ENCODE peak calls at places on chromosome X, in six cellular contexts. S, K, X, Q, D and U are unnamed samples.

GRCh38 chrX:45852884-45853283 is 652.2 kb upstream of the DIPK2B start:
- DNase-seq in S (no peak), K (no peak), X (no peak), Q (no peak), D (no peak), U (no peak)

GRCh38 chrX:120790118-120790517 is 85.5 kb downstream of the CT47B1 start:
- DNase-seq in S (no peak), K (peak), X (peak), Q (peak), D (peak), U (peak)

GRCh38 chrX:53445977-53446376 is 11.8 kb upstream of the HSD17B10 start:
- DNase-seq in S (no peak), K (peak), X (no peak), Q (peak), D (no peak), U (peak)

GRCh38 chrX:78522601-78523000 is 136.5 kb downstream of the RTL3 start:
- DNase-seq in S (no peak), K (no peak), X (no peak), Q (no peak), D (no peak), U (no peak)

GRCh38 chrX:109774706-109775105 is 41.6 kb upstream of the ACSL4 start:
- DNase-seq in S (no peak), K (peak), X (peak), Q (no peak), D (peak), U (no peak)

GRCh38 chrX:109635151-109635550 is 10.2 kb upstream of the KCNE5 start:
- DNase-seq in S (no peak), K (peak), X (no peak), Q (no peak), D (no peak), U (peak)

GRCh38 chrX:48747415-48748026 is 14.0 kb upstream of the GLOD5 start:
- DNase-seq in S (no peak), K (no peak), X (no peak), Q (no peak), D (no peak), U (no peak)

GRCh38 chrX:133215747-133216146 is 2.4 kb downstream of the TFDP3 start:
- DNase-seq in S (no peak), K (peak), X (no peak), Q (peak), D (no peak), U (peak)

GRCh38 chrX:106875151-106875550 is 28.0 kb downstream of the RIPPLY1 start:
- DNase-seq in S (no peak), K (no peak), X (no peak), Q (no peak), D (no peak), U (no peak)

GRCh38 chrX:47216393-47216925 is 2.0 kb upstream of the CDK16 start:
- DNase-seq in S (peak), K (no peak), X (no peak), Q (no peak), D (no peak), U (no peak)

GRCh38 chrX:8179653-8180052 is 8.6 kb upstream of the VCX2 start:
- DNase-seq in S (no peak), K (no peak), X (no peak), Q (no peak), D (no peak), U (no peak)

GRCh38 chrX:116317409-116317808 is 119.0 kb upstream of the SLC6A14 start:
- DNase-seq in S (no peak), K (no peak), X (no peak), Q (peak), D (no peak), U (peak)

GRCh38 chrX:38154340-38154739 is 66.3 kb downstream of the SRPX start:
- DNase-seq in S (no peak), K (no peak), X (no peak), Q (peak), D (no peak), U (no peak)

GRCh38 chrX:17741123-17741511 is 3.8 kb downstream of the SCML1 start:
- DNase-seq in S (no peak), K (no peak), X (no peak), Q (peak), D (no peak), U (no peak)

GRCh38 chrX:39859991-39860861 is 237.5 kb downstream of the BCOR start:
- DNase-seq in S (no peak), K (peak), X (peak), Q (no peak), D (peak), U (peak)

GRCh38 chrX:47221756-47222155 is 3.3 kb downstream of the CDK16 start:
- DNase-seq in S (no peak), K (no peak), X (no peak), Q (no peak), D (no peak), U (no peak)

GRCh38 chrX:55450259-55450658 is 1.7 kb upstream of the MAGEH1 start:
- DNase-seq in S (no peak), K (peak), X (no peak), Q (no peak), D (no peak), U (no peak)

GRCh38 chrX:80335062-80335830 is 85.0 kb upstream of the TENT5D start:
- DNase-seq in S (peak), K (peak), X (no peak), Q (peak), D (no peak), U (no peak)

GRCh38 chrX:23341452-23341851 is 6.8 kb downstream of the PTCHD1 start:
- DNase-seq in S (no peak), K (no peak), X (no peak), Q (peak), D (no peak), U (no peak)

GRCh38 chrX:119252716-119253115 is 16.6 kb downstream of the PGRMC1 start:
- DNase-seq in S (no peak), K (no peak), X (no peak), Q (no peak), D (no peak), U (no peak)

GRCh38 chrX:153487590-153488071 is 7.1 kb upstream of the BGN start:
- DNase-seq in S (peak), K (no peak), X (no peak), Q (no peak), D (no peak), U (no peak)

GRCh38 chrX:69323786-69324720 is 158.8 kb upstream of the PJA1 start:
- DNase-seq in S (no peak), K (no peak), X (no peak), Q (no peak), D (no peak), U (no peak)

GRCh38 chrX:87728459-87728858 is 210.9 kb downstream of the KLHL4 start:
- DNase-seq in S (no peak), K (no peak), X (no peak), Q (no peak), D (no peak), U (no peak)

GRCh38 chrX:24513416-24513815 is 48.3 kb downstream of the PDK3 start:
- DNase-seq in S (no peak), K (no peak), X (peak), Q (no peak), D (no peak), U (no peak)

GRCh38 chrX:37871626-37872302 is 24.4 kb upstream of the DYNLT3 start:
- DNase-seq in S (peak), K (peak), X (no peak), Q (no peak), D (peak), U (peak)

GRCh38 chrX:148682206-148682605 is 181.8 kb downstream of the AFF2 start:
- DNase-seq in S (no peak), K (no peak), X (no peak), Q (no peak), D (no peak), U (no peak)

GRCh38 chrX:51814066-51814465 is 70.8 kb downstream of the GSPT2 start:
- DNase-seq in S (no peak), K (no peak), X (no peak), Q (no peak), D (no peak), U (no peak)

GRCh38 chrX:31036895-31037294 is 34.9 kb downstream of the FTHL17 start:
- DNase-seq in S (peak), K (peak), X (no peak), Q (peak), D (peak), U (peak)

GRCh38 chrX:30875957-30876356 is 13.1 kb downstream of the TAB3 start:
- DNase-seq in S (no peak), K (peak), X (no peak), Q (no peak), D (peak), U (no peak)

DNA sequence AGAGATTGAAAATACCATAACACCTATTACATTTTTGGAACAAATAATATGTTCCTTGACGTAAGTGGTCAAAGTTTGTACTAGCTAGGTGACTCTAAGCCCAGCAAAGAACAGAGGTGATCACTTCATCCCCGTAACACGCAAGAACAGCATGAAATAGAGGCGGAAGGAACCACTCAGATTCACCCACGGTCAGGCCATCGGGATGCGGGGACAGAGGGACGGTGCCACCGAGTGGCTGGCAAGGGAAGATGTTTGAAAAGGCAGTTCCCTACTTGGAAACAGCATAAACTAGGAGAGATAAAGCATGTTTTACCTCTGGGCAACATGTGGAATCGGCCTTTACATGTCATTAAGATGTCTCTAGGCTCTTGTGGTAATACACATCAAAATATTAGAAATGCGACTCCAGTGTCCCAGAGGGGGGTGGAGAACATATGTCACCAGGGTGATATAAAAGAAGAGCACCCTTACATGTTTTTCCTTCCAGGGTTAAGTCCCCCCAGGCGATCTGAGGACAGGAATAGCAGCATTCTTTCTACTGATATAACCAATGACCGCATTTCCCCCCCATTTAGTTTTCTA is 84.0 kb downstream of the PHKA2 start:
- DNase-seq in S (no peak), K (peak), X (no peak), Q (no peak), D (no peak), U (no peak)
- TF ChIP-seq CTCF in S (no peak), K (peak), X (peak), Q (no peak), D (peak), U (no peak)

DNA sequence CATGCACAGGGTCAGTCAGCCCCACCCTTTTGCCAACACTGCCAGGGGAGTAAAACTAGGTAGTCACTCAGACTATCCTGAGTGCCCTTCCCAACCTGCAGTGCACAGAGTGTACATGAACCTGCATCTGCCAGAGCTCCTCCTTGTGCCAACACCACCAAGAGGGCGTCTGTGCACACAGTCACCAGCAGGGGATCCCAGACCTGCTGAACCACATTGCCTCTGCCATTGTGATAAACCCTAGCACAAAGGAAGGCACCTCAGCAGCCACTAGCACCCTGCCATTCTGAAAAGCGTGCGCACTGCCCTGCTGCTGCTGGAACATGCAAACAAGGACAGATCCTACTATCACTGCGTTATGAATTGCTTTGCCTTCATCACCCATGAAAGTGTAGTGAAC is 247.8 kb upstream of the POU3F4 start:
- DNase-seq in S (no peak), K (no peak), X (no peak), Q (no peak), D (no peak), U (no peak)
- TF ChIP-seq CTCF in S (no peak), K (no peak), X (no peak), Q (no peak), D (no peak), U (no peak)

DNA sequence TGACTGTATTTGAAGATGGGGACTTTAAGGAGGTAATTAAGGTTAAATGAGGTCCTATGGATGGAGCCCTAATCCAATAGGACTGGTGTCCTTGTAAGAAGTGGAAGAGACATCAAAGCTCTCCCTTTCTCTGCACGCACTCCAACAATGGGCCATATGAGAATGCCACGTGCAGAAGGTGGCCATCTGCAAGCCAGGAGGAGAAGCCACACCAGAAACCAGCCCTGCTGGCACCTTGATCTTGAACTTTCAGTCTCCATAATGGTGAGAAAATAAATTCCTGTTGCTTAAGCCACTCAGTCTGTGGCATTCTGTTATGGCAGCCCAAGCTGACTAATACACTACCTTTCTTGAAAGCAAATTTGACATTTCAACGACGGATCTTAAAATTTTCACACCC is 73.2 kb downstream of the SMARCA1 start:
- DNase-seq in S (no peak), K (no peak), X (no peak), Q (no peak), D (no peak), U (no peak)
- TF ChIP-seq CTCF in S (no peak), K (no peak), X (no peak), Q (no peak), D (no peak), U (no peak)

DNA sequence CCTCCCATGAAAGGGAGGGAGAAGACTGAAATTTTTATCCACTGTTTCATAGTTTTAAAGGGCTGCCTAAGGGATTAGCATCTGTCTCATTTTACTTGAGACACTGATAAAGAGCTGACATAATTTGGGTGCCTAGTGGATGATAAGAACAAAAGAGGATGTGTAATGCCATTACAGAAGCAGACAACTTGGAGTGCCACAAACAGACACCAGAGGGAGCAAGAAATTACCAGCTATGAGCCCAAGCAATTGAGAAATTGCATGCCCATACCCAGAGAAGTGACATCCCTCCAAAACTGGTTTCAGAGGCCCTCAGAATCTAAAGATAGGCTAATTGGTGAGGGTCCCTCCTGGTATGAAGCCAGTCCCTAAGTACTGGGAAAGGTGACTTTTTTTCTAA is 38.5 kb upstream of the POU3F4 start:
- DNase-seq in S (no peak), K (peak), X (no peak), Q (peak), D (no peak), U (peak)
- TF ChIP-seq CTCF in S (peak), K (no peak), X (peak), Q (peak), D (no peak), U (no peak)

GRCh38 chrX:26670521-26670920 is 454.6 kb downstream of the MAGEB5 start:
- DNase-seq in S (no peak), K (no peak), X (no peak), Q (no peak), D (no peak), U (no peak)

GRCh38 chrX:26664919-26665318 is 448.9 kb downstream of the MAGEB5 start:
- DNase-seq in S (no peak), K (no peak), X (no peak), Q (no peak), D (no peak), U (no peak)
- TF ChIP-seq CTCF in S (no peak), K (no peak), X (no peak), Q (no peak), D (no peak), U (no peak)